ENCODE peak calls at places on chromosomes 6 and 20, in five cellular contexts. Y is Calu3, C is glutamatergic neuron, J is fibroblast of pulmonary artery, O is neural crest cell. M is an unnamed sample.

GRCh38 chr20:41076776-41077175 is 48.2 kb downstream of the TOP1 start:
- DNase-seq in J (no peak), C (no peak), Y (no peak), O (no peak), M (no peak)

GRCh38 chr6:3456395-3456767 is 469 bp downstream of the SLC22A23 start:
- DNase-seq in O (no peak), Y (no peak), C (no peak), J (no peak), M (no peak)

GRCh38 chr20:10922941-10923340 is 249.1 kb upstream of the JAG1 start:
- DNase-seq in J (peak), Y (peak), C (no peak), O (no peak), M (peak)

GRCh38 chr6:150273457-150274309 is 95.1 kb upstream of the IYD start:
- DNase-seq in J (no peak), C (peak), Y (no peak), O (no peak), M (no peak)

GRCh38 chr6:105428342-105428957 is 25.6 kb upstream of the PREP start:
- DNase-seq in C (no peak), J (peak), O (no peak), Y (peak), M (no peak)

GRCh38 chr6:126764696-126765095 is 353.8 kb upstream of the RSPO3 start:
- DNase-seq in Y (no peak), O (no peak), J (no peak), C (no peak), M (no peak)

GRCh38 chr6:72245565-72245964 is 359.2 kb downstream of the RIMS1 start:
- DNase-seq in J (no peak), O (no peak), Y (no peak), C (no peak), M (no peak)

GRCh38 chr6:6915813-6916547 is 191.8 kb upstream of the RREB1 start:
- DNase-seq in J (peak), C (no peak), Y (no peak), O (no peak), M (no peak)

GRCh38 chr20:47334022-47334551 is 22.4 kb downstream of the ZMYND8 start:
- DNase-seq in J (peak), Y (no peak), O (no peak), C (no peak), M (peak)

DNA sequence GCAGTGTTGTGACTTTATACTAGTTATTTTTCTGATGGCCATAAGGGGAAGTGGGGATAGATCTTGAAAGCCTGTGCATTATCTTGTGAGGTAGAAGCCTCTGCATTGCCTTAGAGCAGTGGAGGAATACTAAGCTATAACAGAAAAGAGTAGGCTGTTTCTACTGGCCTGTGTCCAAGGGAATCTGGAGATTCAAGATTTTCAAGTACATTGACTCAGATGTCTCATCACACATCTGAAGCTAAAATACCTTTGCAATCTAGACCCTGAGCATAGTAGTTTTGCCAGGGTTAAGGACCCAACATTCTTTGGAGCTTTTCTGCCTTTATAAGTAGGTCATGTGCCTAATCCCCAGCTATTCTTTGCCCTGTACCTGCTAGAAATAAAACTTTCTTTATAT is 272.3 kb downstream of the TENT5A start:
- DNase-seq in C (no peak), Y (peak), O (no peak), J (no peak), M (peak)
- TF ChIP-seq CTCF in C (no peak), Y (no peak), O (no peak), J (no peak), M (no peak)

GRCh38 chr20:38725458-38725958 is 1.2 kb downstream of the SLC32A1 start:
- DNase-seq in O (no peak), C (no peak), J (no peak), Y (no peak), M (no peak)

GRCh38 chr20:38724603-38725457 is 544 bp downstream of the SLC32A1 start:
- DNase-seq in Y (no peak), C (peak), J (no peak), O (no peak), M (no peak)

GRCh38 chr20:38726849-38727601 is 2.7 kb downstream of the SLC32A1 start:
- DNase-seq in J (peak), O (peak), Y (peak), C (peak), M (no peak)

GRCh38 chr20:38727602-38728236 is 3.4 kb downstream of the SLC32A1 start:
- DNase-seq in C (peak), Y (no peak), O (no peak), J (no peak), M (no peak)

DNA sequence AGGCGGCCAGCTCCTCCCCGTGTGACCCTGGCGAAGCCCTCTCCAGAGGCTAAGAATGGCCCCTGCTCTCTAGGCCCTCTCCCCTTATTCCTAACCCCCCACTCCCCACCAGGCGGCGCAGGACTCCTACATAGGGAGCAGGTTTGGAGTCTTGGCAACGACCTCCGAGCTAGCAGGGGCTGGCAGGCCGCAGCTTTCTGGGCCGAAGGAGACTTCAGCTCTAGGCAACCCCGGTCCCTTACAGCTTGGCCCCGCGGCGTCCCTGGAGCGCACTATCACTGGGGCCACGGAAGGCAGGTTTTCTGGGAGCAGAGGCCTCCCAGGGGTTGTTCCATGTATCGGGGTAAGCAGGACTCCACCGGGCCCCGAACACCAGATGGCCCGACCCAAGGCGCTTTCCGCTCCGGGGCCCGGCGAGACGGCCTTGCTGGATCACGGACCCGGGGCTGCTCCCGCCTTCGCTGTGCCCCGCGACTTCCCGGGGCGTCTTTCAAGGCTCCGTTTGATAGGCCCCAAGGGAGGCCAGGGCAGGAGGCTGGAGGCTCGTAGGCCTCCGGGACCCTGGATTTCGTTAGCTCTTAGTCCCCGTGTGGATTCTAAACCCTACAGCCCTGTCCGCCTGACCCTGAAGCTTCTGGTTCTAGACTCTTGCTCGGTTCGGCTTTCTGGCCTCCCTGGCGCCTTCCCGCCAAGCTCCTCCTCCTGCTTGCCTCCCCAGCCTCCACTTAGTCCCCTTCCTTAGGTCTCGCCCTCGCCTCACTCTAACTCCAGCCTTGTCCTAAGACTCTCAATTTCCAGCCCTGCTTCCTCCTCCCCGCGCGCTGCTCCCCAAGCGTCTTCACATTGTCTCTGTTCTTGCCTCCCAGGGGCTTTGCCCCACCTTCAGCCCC is 1.9 kb downstream of the SLC32A1 start:
- DNase-seq in Y (peak), C (peak), O (peak), J (peak), M (peak)
- TF ChIP-seq CTCF in Y (peak), C (peak), O (peak), J (peak), M (peak)

GRCh38 chr6:151497935-151498726 is 4.3 kb downstream of the CCDC170 start:
- DNase-seq in Y (no peak), O (no peak), C (no peak), J (peak), M (no peak)

GRCh38 chr6:151493495-151494234 is at the start of gene CCDC170:
- DNase-seq in C (peak), Y (peak), J (no peak), O (peak), M (no peak)

GRCh38 chr6:151495380-151495779 is 1.6 kb downstream of the CCDC170 start:
- DNase-seq in O (no peak), Y (no peak), J (no peak), C (no peak), M (no peak)

GRCh38 chr6:151490996-151491395 is 2.8 kb upstream of the CCDC170 start:
- DNase-seq in J (no peak), C (no peak), O (no peak), Y (no peak), M (no peak)

DNA sequence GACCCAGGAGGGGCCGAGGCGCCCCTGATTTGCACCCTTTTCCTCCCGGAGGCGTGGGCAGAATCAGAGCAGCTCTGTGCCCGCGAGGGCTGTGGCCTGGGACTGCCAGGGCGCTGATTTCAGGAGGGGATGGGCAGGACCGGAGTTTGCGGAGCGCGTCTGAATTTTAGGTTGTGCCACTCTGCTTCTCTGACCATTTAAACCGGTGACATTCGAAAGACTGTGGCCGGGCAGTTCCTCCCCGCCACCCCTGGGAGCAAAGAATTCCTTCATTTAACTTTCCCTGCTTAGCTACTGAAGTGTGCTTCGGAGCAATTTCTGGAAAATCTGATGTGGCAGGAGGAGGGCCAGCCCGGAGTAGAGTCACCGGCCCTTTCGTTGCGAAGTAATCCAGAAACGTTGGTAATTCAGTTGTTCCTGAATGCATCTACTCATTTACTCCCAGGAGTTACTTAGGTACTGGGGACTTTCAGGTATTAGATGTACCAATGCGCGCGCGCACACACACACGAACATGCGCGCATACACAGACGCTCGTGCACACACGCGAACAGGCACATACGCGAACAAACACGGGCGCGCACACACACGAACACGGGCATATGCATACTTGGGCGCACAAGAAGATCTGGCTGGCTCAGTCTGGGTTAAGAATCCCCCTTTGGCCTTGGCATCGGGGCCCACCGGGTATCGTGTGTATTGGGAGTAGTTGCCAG is 576 bp downstream of the CCDC170 start:
- DNase-seq in Y (peak), O (peak), C (no peak), J (no peak), M (peak)
- TF ChIP-seq CTCF in Y (no peak), O (no peak), C (no peak), J (no peak), M (no peak)

GRCh38 chr6:125099211-125100017 is 54.2 kb upstream of the TPD52L1 start:
- DNase-seq in C (peak), Y (peak), O (peak), J (peak), M (peak)
- TF ChIP-seq CTCF in C (no peak), Y (no peak), O (no peak), J (no peak), M (no peak)

DNA sequence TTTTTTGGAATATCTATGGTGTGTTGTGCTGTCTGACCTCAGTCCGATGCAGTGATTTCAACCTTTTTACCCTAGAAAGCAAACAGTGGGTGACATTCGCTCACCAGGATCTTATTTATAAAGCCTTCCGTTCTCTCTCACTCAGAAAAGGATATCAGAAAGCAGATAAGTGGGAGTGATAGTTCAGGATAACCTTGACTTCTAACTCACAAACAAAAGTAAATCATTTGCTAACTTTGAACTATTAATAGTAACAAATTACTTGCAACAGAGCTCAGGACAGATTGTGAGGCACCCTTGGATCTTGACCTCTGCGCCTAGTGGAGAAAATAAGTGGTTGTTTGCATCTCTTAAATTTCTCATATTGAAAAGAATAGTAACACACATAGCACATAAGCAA is 637.1 kb upstream of the CITED2 start:
- DNase-seq in Y (no peak), O (no peak), C (no peak), J (no peak), M (no peak)
- TF ChIP-seq CTCF in Y (no peak), O (peak), C (no peak), J (no peak), M (no peak)

DNA sequence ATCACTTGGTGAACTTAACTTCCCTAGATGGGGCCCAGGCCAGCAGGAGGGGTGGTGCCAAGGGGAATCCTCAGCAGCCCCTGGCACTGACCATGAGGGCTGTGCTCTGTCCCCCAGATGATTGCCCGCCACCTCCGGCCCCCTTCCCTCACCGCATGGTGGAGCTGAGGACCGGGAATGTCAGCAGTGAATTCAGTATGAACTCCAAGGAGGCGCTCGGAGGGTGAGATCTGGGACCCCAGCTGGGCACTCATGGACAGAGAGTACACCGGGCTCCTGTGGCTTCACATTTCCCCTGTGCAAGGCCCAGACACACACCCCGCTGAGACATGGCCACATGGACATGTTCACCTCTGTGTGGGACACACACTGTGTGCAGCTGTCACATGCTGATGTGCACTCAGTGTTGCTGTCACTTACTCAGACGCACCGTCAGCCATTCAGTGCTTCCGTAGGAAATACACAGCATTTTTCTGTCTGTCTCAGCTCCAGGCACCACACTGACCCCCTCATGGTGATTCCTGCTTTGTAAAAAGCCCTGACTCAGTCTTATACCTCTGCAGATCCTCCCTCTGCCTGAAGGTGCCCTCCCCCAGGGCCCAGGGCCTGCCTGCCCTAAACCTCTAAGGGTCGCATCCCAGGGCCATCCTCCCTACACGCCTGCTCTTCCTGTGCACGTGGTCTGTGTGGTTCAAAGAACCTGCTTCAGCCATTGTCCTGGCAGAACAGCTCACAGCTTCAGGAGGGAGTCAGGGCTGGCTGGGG is 4.4 kb downstream of the MYLK2 start:
- DNase-seq in O (no peak), C (peak), Y (no peak), J (no peak), M (no peak)
- TF ChIP-seq CTCF in O (no peak), C (no peak), Y (no peak), J (no peak), M (no peak)

GRCh38 chr20:62437430-62437829 is 10.1 kb upstream of the RBBP8NL start:
- DNase-seq in C (no peak), O (no peak), J (no peak), Y (no peak), M (no peak)

GRCh38 chr20:62436692-62437091 is 9.4 kb upstream of the RBBP8NL start:
- DNase-seq in J (no peak), O (no peak), Y (no peak), C (no peak), M (no peak)

GRCh38 chr20:62434098-62434497 is 6.8 kb upstream of the RBBP8NL start:
- DNase-seq in J (no peak), C (no peak), O (no peak), Y (no peak), M (no peak)

GRCh38 chr20:62439218-62439617 is 11.9 kb upstream of the RBBP8NL start:
- DNase-seq in J (no peak), O (no peak), C (no peak), Y (no peak), M (no peak)

GRCh38 chr20:62437985-62438384 is 10.6 kb upstream of the RBBP8NL start:
- DNase-seq in Y (no peak), J (no peak), C (no peak), O (no peak), M (no peak)
- TF ChIP-seq CTCF in Y (no peak), J (no peak), C (peak), O (no peak), M (no peak)

DNA sequence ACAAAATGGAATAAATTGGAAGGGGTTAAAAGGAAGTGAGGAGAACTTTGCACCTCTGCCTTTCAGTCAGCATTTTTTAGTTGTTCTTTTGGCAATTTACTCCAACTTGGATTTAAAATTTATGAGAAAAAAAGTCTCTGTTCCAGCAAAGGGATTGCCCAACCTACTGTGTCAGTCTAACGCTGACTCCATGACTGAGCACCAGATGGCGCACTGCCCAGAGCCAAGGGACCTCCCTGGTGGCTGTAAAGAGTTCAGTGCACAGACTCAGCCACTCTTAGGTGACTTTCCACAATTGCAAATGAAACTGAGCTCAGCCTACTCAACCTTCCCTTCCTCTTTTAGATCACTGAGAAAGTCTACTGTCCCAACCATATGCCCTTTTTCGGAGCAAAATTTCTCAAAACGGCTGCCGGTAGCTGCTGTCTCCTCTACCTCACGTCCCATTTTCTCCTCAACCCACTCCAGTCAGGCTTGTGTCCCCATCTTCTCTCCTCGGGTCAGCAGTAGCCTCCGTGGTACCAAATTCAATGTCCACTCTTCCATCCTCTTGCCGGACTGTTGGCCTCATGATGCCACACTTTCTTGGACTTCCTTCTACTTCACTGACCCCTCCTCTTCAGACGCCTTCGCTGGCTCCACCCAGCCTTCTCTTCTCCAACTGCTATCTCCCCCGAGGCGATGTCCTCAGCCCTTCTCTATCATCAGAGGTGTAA is 38.7 kb downstream of the GSTA2 start:
- DNase-seq in Y (peak), C (peak), J (peak), O (peak), M (peak)
- TF ChIP-seq CTCF in Y (peak), C (peak), J (peak), O (peak), M (peak)

GRCh38 chr6:47630587-47630986 is 67.8 kb upstream of the ADGRF4 start:
- DNase-seq in C (no peak), Y (no peak), J (no peak), O (no peak), M (no peak)

GRCh38 chr6:47629954-47630353 is 68.4 kb upstream of the ADGRF4 start:
- DNase-seq in C (no peak), O (no peak), Y (no peak), J (no peak), M (no peak)

GRCh38 chr6:47634210-47635047 is 64.0 kb upstream of the ADGRF4 start:
- DNase-seq in J (no peak), Y (peak), O (no peak), C (no peak), M (no peak)

GRCh38 chr6:47631248-47632196 is 66.9 kb upstream of the ADGRF4 start:
- DNase-seq in C (no peak), J (peak), Y (no peak), O (no peak), M (peak)

GRCh38 chr6:47633141-47633540 is 65.2 kb upstream of the ADGRF4 start:
- DNase-seq in J (peak), C (no peak), Y (no peak), O (no peak), M (peak)
- TF ChIP-seq CTCF in J (no peak), C (no peak), Y (no peak), O (no peak), M (no peak)

M was measured in RWPE1.